ENCODE peak calls at places on chromosomes 7 and 10, in five cellular contexts. W, T, M, K and F are unnamed samples.

GRCh38 chr7:23191022-23191421 is 9.2 kb downstream of the NUP42 start:
- DNase-seq in T (no peak), W (no peak), M (no peak), K (no peak), F (no peak)

GRCh38 chr10:5364916-5365434 is at the start of gene UCN3:
- DNase-seq in M (no peak), T (no peak), W (no peak), K (no peak), F (no peak)

GRCh38 chr10:114905450-114905849 is 32.5 kb upstream of the TRUB1 start:
- DNase-seq in M (no peak), T (no peak), K (no peak), W (peak), F (no peak)

GRCh38 chr10:128400564-128400963 is 274.3 kb upstream of the MKI67 start:
- DNase-seq in K (no peak), M (no peak), T (no peak), W (no peak), F (no peak)

GRCh38 chr7:2517678-2518077 is 1.9 kb upstream of the LFNG start:
- DNase-seq in W (peak), K (no peak), T (no peak), M (no peak), F (no peak)

GRCh38 chr7:92071032-92071431 is 63.2 kb downstream of the CYP51A1 start:
- DNase-seq in W (peak), T (no peak), K (no peak), M (no peak), F (no peak)

GRCh38 chr7:33558961-33559710 is 346.2 kb upstream of the BMPER start:
- DNase-seq in W (no peak), M (no peak), T (no peak), K (no peak), F (no peak)

GRCh38 chr7:53768191-53768590 is 732.8 kb downstream of the POM121L12 start:
- DNase-seq in K (no peak), W (no peak), T (no peak), M (no peak), F (no peak)

GRCh38 chr7:108086962-108087361 is 43.2 kb downstream of the LAMB4 start:
- DNase-seq in T (no peak), W (peak), M (no peak), K (no peak), F (no peak)

GRCh38 chr10:84499846-84500245 is 171.5 kb downstream of the CCSER2 start:
- DNase-seq in K (no peak), M (no peak), W (peak), T (no peak), F (no peak)

GRCh38 chr7:155209920-155210319 is 87.8 kb upstream of the INSIG1 start:
- DNase-seq in M (no peak), K (no peak), T (no peak), W (no peak), F (no peak)

GRCh38 chr10:28587970-28588290 is 55.0 kb downstream of the WAC start:
- DNase-seq in W (peak), K (no peak), T (no peak), M (no peak), F (peak)

GRCh38 chr7:80499350-80499955 is 12.4 kb downstream of the GNAT3 start:
- DNase-seq in K (peak), T (no peak), M (no peak), W (peak), F (peak)

GRCh38 chr7:85119934-85120333 is 66.9 kb downstream of the SEMA3D start:
- DNase-seq in T (no peak), W (peak), M (no peak), K (no peak), F (no peak)

GRCh38 chr7:128324363-128324680 is 19.4 kb downstream of the RBM28 start:
- DNase-seq in M (no peak), K (no peak), T (no peak), W (no peak), F (no peak)

GRCh38 chr10:121662945-121663917 is 65.0 kb upstream of the FGFR2 start:
- DNase-seq in K (no peak), T (peak), W (no peak), M (no peak), F (no peak)

GRCh38 chr7:99489235-99489634 is 10.8 kb downstream of the ZNF394 start:
- DNase-seq in T (no peak), W (no peak), K (no peak), M (no peak), F (no peak)

GRCh38 chr7:32879460-32879859 is 12.1 kb downstream of the KBTBD2 start:
- DNase-seq in K (no peak), W (peak), M (no peak), T (no peak), F (no peak)

GRCh38 chr7:4951903-4952636 is 6.9 kb downstream of the MMD2 start:
- DNase-seq in W (peak), T (peak), M (no peak), K (no peak), F (no peak)

GRCh38 chr7:159017741-159018140 is 126.9 kb downstream of the VIPR2 start:
- DNase-seq in K (no peak), M (no peak), W (no peak), T (no peak), F (no peak)

GRCh38 chr10:71045936-71046335 is 157.6 kb upstream of the PCBD1 start:
- DNase-seq in T (no peak), W (no peak), K (no peak), M (no peak), F (no peak)

GRCh38 chr10:45000138-45000763 is 472 bp upstream of the ZNF22 start:
- DNase-seq in M (peak), W (peak), K (no peak), T (no peak), F (peak)

GRCh38 chr10:10826125-10826524 is 191.5 kb upstream of the CELF2 start:
- DNase-seq in M (no peak), W (peak), K (no peak), T (no peak), F (no peak)